ENCODE peak calls at places on chromosomes 4 and X, in ten cellular contexts. C is prostate gland, T is suprapubic skin, F is K562, Y is spleen, G is transverse colon, I is SK-N-SH, E is H1, W is sigmoid colon, N is endothelial cell of umbilical vein. X is an unnamed sample.

GRCh38 chr4:76615999-76616398 is 181.0 kb downstream of the SHROOM3 start:
- DNase-seq in C (no peak), T (no peak), F (no peak), Y (no peak), G (no peak), I (no peak), E (no peak), W (no peak), N (no peak), X (no peak)

GRCh38 chrX:2751291-2751690 is 549 bp upstream of the XG start:
- DNase-seq in C (no peak), T (no peak), F (no peak), Y (no peak), G (no peak), I (no peak), E (no peak), W (no peak), N (no peak), X (no peak)

GRCh38 chr4:39893693-39894072 is 84.0 kb downstream of the PDS5A start:
- DNase-seq in C (no peak), T (no peak), F (no peak), Y (no peak), G (no peak), I (no peak), E (no peak), W (no peak), N (no peak), X (no peak)

GRCh38 chr4:84481077-84481878 is 17.8 kb downstream of the NKX6-1 start:
- DNase-seq in C (no peak), T (no peak), F (no peak), Y (no peak), G (no peak), I (no peak), E (no peak), W (no peak), N (no peak), X (no peak)

GRCh38 chrX:2913118-2913517 is 16.0 kb downstream of the ARSD start:
- DNase-seq in C (no peak), T (no peak), F (peak; percentile 28), Y (no peak), G (no peak), I (no peak), E (no peak), W (no peak), N (no peak), X (no peak)

GRCh38 chr4:180809439-180809838 is 1433.8 kb upstream of the TENM3 start:
- DNase-seq in C (no peak), T (no peak), F (no peak), Y (no peak), G (no peak), I (no peak), E (no peak), W (no peak), N (no peak), X (no peak)

GRCh38 chr4:152430507-152430906 is 105.4 kb downstream of the FBXW7 start:
- DNase-seq in C (no peak), T (no peak), F (no peak), Y (no peak), G (no peak), I (no peak), E (no peak), W (no peak), N (no peak), X (no peak)

GRCh38 chr4:44725166-44725565 is 1.2 kb downstream of the GNPDA2 start:
- DNase-seq in C (no peak), T (no peak), F (no peak), Y (no peak), G (no peak), I (no peak), E (no peak), W (no peak), N (no peak), X (no peak)

GRCh38 chr4:4825431-4825830 is 34.0 kb upstream of the MSX1 start:
- DNase-seq in C (no peak), T (peak; percentile 52), F (no peak), Y (no peak), G (no peak), I (no peak), E (no peak), W (no peak), N (no peak), X (no peak)
- H3K9me3 ChIP-seq in C (no peaks in the 10 kb centered on the region), T (no peaks in the 10 kb centered on the region), F (no peaks in the 10 kb centered on the region), Y (peaks cover 23% of the 10 kb centered on the region), G (no peaks in the 10 kb centered on the region), I (no peaks in the 10 kb centered on the region), E (peaks cover 6% of the 10 kb centered on the region), W (peaks cover 4% of the 10 kb centered on the region), N (no peaks in the 10 kb centered on the region), X (no peaks in the 10 kb centered on the region)

GRCh38 chr4:169254546-169254983 is 16.2 kb downstream of the SH3RF1 start:
- DNase-seq in C (no peak), T (no peak), F (no peak), Y (no peak), G (no peak), I (no peak), E (no peak), W (no peak), N (peak; percentile 89), X (no peak)
- TF ChIP-seq POLR2AphosphoS5 in C (no peak), T (no peak), F (no peak), Y (no peak), G (no peak), I (no peak), E (no peak), W (no peak), N (peak; percentile 36), X (no peak)

DNA sequence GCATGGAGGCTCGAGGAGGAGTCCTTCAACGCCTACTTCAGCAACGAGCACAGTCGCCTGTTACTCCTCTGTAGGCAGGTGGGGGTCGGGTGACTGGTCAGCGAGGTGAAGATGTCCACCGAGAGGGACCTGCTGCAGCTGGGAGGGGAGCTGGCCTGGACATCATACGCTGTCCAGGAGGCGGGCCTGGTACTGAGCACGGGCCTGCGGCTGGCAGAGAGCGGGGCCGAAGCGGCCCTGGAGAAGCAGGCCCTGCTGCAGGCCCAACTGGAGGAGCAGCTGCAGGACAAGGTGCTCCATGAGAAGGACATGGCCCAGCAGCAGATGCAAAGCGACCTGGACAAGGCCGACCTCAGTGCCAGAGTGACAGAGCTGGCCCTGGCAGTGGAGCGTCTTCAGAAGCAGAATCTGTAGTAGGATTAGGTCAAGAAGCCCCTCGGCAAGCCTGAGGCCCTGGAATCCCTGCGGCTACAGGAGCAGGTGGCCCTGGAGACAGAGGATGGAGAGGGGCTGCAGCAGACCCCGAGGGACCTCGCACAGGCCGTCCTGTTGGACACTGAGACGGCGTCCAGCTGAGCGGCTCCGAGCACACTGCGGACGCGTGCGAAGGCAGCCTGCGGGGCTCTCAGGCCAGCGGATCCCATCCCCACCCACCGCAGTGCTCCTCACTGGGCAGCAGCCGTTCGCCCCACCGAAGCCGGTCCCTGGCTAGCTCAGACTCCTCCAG is 11.9 kb downstream of the SMIM10L2A start:
- DNase-seq in C (no peak), T (no peak), F (no peak), Y (no peak), G (no peak), I (no peak), E (no peak), W (no peak), N (no peak), X (no peak)
- H3K9me3 ChIP-seq in C (no peaks in the 10 kb centered on the region), T (no peaks in the 10 kb centered on the region), F (no peaks in the 10 kb centered on the region), Y (no peaks in the 10 kb centered on the region), G (no peaks in the 10 kb centered on the region), I (no peaks in the 10 kb centered on the region), E (no peaks in the 10 kb centered on the region), W (no peaks in the 10 kb centered on the region), N (no peaks in the 10 kb centered on the region), X (no peaks in the 10 kb centered on the region)

GRCh38 chr4:12446237-12446636 is 1017.5 kb upstream of the HS3ST1 start:
- DNase-seq in C (no peak), T (no peak), F (no peak), Y (no peak), G (no peak), I (peak; percentile 12), E (no peak), W (no peak), N (no peak), X (no peak)
- TF ChIP-seq POLR2AphosphoS5 in C (no peak), T (no peak), F (no peak), Y (no peak), G (no peak), I (no peak), E (no peak), W (no peak), N (no peak), X (no peak)

GRCh38 chrX:55119712-55120111 is 30.9 kb downstream of the PAGE2 start:
- DNase-seq in C (no peak), T (no peak), F (no peak), Y (no peak), G (no peak), I (no peak), E (no peak), W (no peak), N (no peak), X (peak; percentile 39)

GRCh38 chrX:55118574-55118973 is 29.8 kb downstream of the PAGE2 start:
- DNase-seq in C (no peak), T (no peak), F (no peak), Y (no peak), G (no peak), I (no peak), E (no peak), W (no peak), N (peak; percentile 4), X (no peak)

GRCh38 chrX:55119271-55119670 is 30.5 kb downstream of the PAGE2 start:
- DNase-seq in C (no peak), T (no peak), F (no peak), Y (no peak), G (no peak), I (no peak), E (no peak), W (no peak), N (peak; percentile 87), X (no peak)

DNA sequence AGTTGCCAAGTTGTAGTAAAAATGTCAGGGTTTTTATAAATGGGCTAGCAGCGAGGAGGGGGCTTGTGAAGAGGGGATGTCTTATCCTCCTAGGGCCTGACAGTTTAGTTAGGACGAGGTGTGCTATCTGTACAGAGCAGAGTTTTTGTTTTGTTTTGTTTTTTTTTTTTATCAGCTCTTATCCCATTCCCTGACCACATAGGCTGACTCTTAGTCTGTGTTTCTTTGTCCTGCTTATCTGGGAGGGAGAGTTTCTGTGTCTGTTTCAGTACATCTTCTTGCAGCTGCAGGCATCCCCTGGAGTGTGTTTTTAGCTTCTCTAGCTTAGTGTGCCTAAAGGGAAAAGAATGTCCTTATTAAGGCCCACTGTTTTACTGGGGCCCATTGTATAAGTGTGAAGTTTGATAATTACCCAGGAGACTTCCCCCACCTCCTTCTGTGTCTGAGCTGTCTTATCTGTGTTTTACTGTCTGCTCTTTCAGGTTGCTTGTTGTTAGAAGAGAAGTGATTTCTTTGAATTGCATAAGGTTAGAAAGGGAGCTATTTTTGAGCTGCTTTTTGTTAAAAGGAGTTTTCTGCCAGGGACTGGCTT is 32.0 kb downstream of the PAGE2 start:
- DNase-seq in C (no peak), T (no peak), F (peak; percentile 59), Y (no peak), G (no peak), I (no peak), E (no peak), W (no peak), N (peak; percentile 6), X (no peak)
- H3K9me3 ChIP-seq in C (no peaks in the 10 kb centered on the region), T (no peaks in the 10 kb centered on the region), F (no peaks in the 10 kb centered on the region), Y (no peaks in the 10 kb centered on the region), G (no peaks in the 10 kb centered on the region), I (no peaks in the 10 kb centered on the region), E (no peaks in the 10 kb centered on the region), W (no peaks in the 10 kb centered on the region), N (no peaks in the 10 kb centered on the region), X (no peaks in the 10 kb centered on the region)

DNA sequence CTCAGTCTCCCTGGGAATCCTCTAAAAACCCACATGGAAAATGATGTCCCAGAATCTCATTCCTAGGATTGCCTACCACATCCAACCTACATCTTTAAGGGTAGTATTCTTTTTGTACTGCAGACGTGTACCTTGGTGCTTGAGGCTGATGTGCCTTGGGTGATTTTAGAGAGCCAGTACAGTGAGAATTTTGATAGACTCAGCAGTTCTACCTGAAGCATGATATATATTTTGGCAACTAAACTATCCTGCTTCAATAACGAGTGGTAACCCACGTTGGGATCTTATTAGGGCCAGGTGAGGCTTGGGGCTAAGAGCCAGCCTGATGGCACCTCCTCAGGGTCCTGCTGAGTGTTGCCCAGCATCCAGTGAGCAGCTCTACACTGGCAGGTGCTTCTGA is 140.4 kb downstream of the ZNF518B start:
- DNase-seq in C (no peak), T (no peak), F (no peak), Y (no peak), G (no peak), I (no peak), E (no peak), W (no peak), N (no peak), X (no peak)
- TF ChIP-seq POLR2AphosphoS5 in C (no peak), T (no peak), F (no peak), Y (no peak), G (no peak), I (no peak), E (no peak), W (no peak), N (no peak), X (no peak)

X was measured in SK-N-MC.